ENCODE peak calls at places on chromosomes 16 and 17, in nine cellular contexts. G is ovary, U is RWPE1, J is AG04449, Z is choroid plexus epithelial cell, K is sigmoid colon, O is left ventricle myocardium inferior, Y is AG09319, Q is HFFc6. H is an unnamed sample.

GRCh38 chr17:46949291-46950174 is 26.6 kb downstream of the GOSR2 start:
- DNase-seq in Z (no peak), O (no peak), G (no peak), Q (peak; percentile 43), Y (no peak), J (no peak), U (peak; percentile 41), K (no peak), H (no peak)

GRCh38 chr17:28018439-28019070 is 23.9 kb upstream of the NLK start:
- DNase-seq in O (peak; percentile 31), G (no peak), U (peak; percentile 34), Z (no peak), K (no peak), J (no peak), Y (no peak), Q (peak; percentile 31), H (no peak)

GRCh38 chr16:77289331-77289809 is 90.2 kb downstream of the SYCE1L start:
- DNase-seq in J (no peak), K (no peak), G (no peak), Z (peak; percentile 67), O (no peak), Y (no peak), U (no peak), Q (peak; percentile 31), H (peak; percentile 55)

GRCh38 chr17:1089915-1090314 is 89.9 kb downstream of the ABR start:
- DNase-seq in Z (no peak), J (no peak), Y (no peak), Q (no peak), U (no peak), O (no peak), G (no peak), K (no peak), H (no peak)

GRCh38 chr17:55273579-55274370 is 9.0 kb downstream of the HLF start:
- DNase-seq in O (peak; percentile 74), J (no peak), G (peak; percentile 48), K (peak; percentile 93), U (peak; percentile 39), Q (peak; percentile 8), Y (no peak), Z (no peak), H (no peak)

GRCh38 chr17:36544049-36544319 is 735 bp upstream of the GGNBP2 start:
- DNase-seq in Y (no peak), G (no peak), K (peak; percentile 70), Q (peak; percentile 59), J (no peak), O (peak; percentile 35), U (peak; percentile 10), Z (no peak), H (no peak)

GRCh38 chr16:11386791-11387546 is 41.7 kb downstream of the RMI2 start:
- DNase-seq in U (no peak), J (no peak), Q (no peak), Y (no peak), G (no peak), Z (peak; percentile 45), K (no peak), O (no peak), H (no peak)

GRCh38 chr17:78828470-78829185 is 12.0 kb downstream of the USP36 start:
- DNase-seq in Y (no peak), U (peak; percentile 41), G (no peak), Q (peak; percentile 65), O (no peak), J (no peak), Z (peak; percentile 90), K (peak; percentile 20), H (peak; percentile 12)

GRCh38 chr16:53865492-53865863 is 161.5 kb downstream of the FTO start:
- DNase-seq in G (no peak), Y (no peak), K (no peak), J (no peak), U (peak; percentile 45), O (no peak), Q (peak; percentile 36), Z (peak; percentile 60), H (no peak)

GRCh38 chr17:29826045-29826692 is 103.9 kb downstream of the SSH2 start:
- DNase-seq in K (no peak), O (no peak), G (no peak), J (no peak), Z (no peak), U (no peak), Y (no peak), Q (no peak), H (no peak)

GRCh38 chr17:15490634-15491261 is 23.3 kb upstream of the CDRT4 start:
- DNase-seq in O (peak; percentile 72), G (no peak), Q (peak; percentile 68), U (no peak), Z (peak; percentile 59), K (peak; percentile 87), Y (no peak), J (no peak), H (peak; percentile 74)

GRCh38 chr16:65936096-65936495 is 430.4 kb upstream of the CDH5 start:
- DNase-seq in K (no peak), O (no peak), U (no peak), Y (no peak), Z (peak; percentile 9), Q (peak; percentile 1), J (no peak), G (no peak), H (no peak)

GRCh38 chr17:8586766-8587165 is 43.8 kb downstream of the MYH10 start:
- DNase-seq in O (no peak), Q (no peak), K (no peak), Y (no peak), G (no peak), Z (no peak), U (no peak), J (no peak), H (no peak)

GRCh38 chr16:3874794-3875692 is 5.5 kb downstream of the CREBBP start:
- DNase-seq in O (no peak), Y (no peak), U (no peak), Z (no peak), J (no peak), K (no peak), Q (no peak), G (no peak), H (no peak)

GRCh38 chr17:2122641-2123302 is 67.9 kb downstream of the HIC1 start:
- DNase-seq in G (peak; percentile 59), J (no peak), Z (peak; percentile 94), Q (no peak), K (peak; percentile 83), U (no peak), O (peak; percentile 62), Y (peak; percentile 68), H (no peak)

GRCh38 chr16:65547799-65548446 is 426.1 kb upstream of the CDH11 start:
- DNase-seq in Z (peak; percentile 93), O (no peak), Q (peak; percentile 92), Y (peak; percentile 93), G (no peak), K (no peak), J (peak; percentile 95), U (peak; percentile 27), H (no peak)

GRCh38 chr17:80891096-80892018 is 100.3 kb upstream of the CHMP6 start:
- DNase-seq in J (peak; percentile 33), G (peak; percentile 51), K (peak; percentile 66), O (no peak), Q (peak; percentile 91), Z (peak; percentile 89), U (peak; percentile 73), Y (peak; percentile 5), H (no peak)

GRCh38 chr16:17238285-17239028 is 232.3 kb downstream of the XYLT1 start:
- DNase-seq in U (no peak), Y (peak; percentile 3), G (no peak), O (no peak), K (no peak), Q (no peak), Z (no peak), J (no peak), H (no peak)

GRCh38 chr17:33520404-33521032 is 227.4 kb upstream of the ASIC2 start:
- DNase-seq in O (peak; percentile 40), Z (peak; percentile 31), U (peak; percentile 55), J (no peak), G (peak; percentile 22), K (no peak), Q (no peak), Y (no peak), H (peak; percentile 63)

GRCh38 chr17:70137451-70138230 is 31.7 kb upstream of the KCNJ2 start:
- DNase-seq in G (peak; percentile 36), Y (peak; percentile 88), U (peak; percentile 66), Q (peak; percentile 69), Z (peak; percentile 98), K (peak; percentile 86), O (no peak), J (peak; percentile 23), H (no peak)

GRCh38 chr16:25148568-25149215 is 37.1 kb downstream of the LCMT1 start:
- DNase-seq in U (no peak), Y (no peak), K (no peak), O (no peak), Q (no peak), G (no peak), J (no peak), Z (peak; percentile 46), H (no peak)

GRCh38 chr16:88881090-88881580 is 14.7 kb upstream of the PABPN1L start:
- DNase-seq in J (no peak), O (no peak), Q (no peak), K (no peak), U (no peak), G (no peak), Y (no peak), Z (peak; percentile 6), H (peak; percentile 35)

GRCh38 chr16:49608801-49609200 is 235.2 kb downstream of the C16orf78 start:
- DNase-seq in G (no peak), K (peak; percentile 68), U (no peak), Q (no peak), O (no peak), Y (no peak), J (peak; percentile 33), Z (peak; percentile 83), H (no peak)
- TF ChIP-seq CTCF in G (no peak), K (peak; percentile 12), U (no peak), Q (no peak), O (peak; percentile 71), Y (peak; percentile 77), J (peak; percentile 88), Z (peak; percentile 85), H (no peak)

GRCh38 chr17:11240841-11241610 is at the start of gene SHISA6:
- DNase-seq in Q (no peak), Y (no peak), Z (no peak), J (no peak), G (no peak), K (no peak), U (no peak), O (no peak), H (no peak)
- TF ChIP-seq CTCF in Q (no peak), Y (no peak), Z (no peak), J (no peak), G (no peak), K (no peak), U (no peak), O (no peak), H (no peak)

DNA sequence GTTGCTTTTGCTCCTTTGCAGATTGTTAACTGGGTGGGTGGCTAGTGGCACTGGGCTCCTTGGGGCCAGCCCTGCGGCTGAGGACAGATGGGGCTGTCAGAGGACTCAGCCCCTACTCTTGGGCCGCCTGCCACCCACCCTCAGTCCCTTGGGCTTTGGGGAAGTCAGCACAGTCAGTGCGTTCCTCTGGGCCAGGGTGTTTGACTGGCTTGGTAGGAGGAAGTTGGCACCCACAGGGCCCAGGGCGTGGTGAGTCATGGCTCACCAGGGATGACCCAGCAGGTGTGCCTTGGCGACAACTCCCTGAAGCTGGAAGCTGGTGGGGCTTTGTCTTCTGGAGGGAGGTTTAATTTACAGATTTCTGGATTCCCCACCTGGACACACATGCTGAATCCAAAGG is 32.4 kb downstream of the HAPSTR1 start:
- DNase-seq in O (peak; percentile 45), U (peak; percentile 70), Q (no peak), Z (no peak), Y (no peak), G (no peak), J (no peak), K (peak; percentile 71), H (peak; percentile 92)
- TF ChIP-seq CTCF in O (no peak), U (no peak), Q (no peak), Z (no peak), Y (no peak), G (no peak), J (no peak), K (no peak), H (no peak)

GRCh38 chr16:75555707-75556512 is at the start of gene TMEM231:
- DNase-seq in K (peak; percentile 99), O (peak; percentile 99), Q (peak; percentile 90), Z (peak; percentile 95), J (peak; percentile 29), Y (peak; percentile 66), U (peak; percentile 97), G (peak; percentile 95), H (peak; percentile 98)
- TF ChIP-seq CTCF in K (no peak), O (peak; percentile 13), Q (no peak), Z (no peak), J (peak; percentile 3), Y (no peak), U (no peak), G (no peak), H (no peak)

H was measured in Calu3.